ENCODE peak calls at places on chromosomes 6 and 20, in six cellular contexts. G is NCI-H510A; O is effector memory CD8-positive, alpha-beta T cell; U is adipocyte; D is right cardiac atrium; Q is choroid plexus epithelial cell. C is an unnamed sample.

GRCh38 chr6:43391448-43392031 is 22.1 kb upstream of the ZNF318 start:
- DNase-seq in G (no peak), O (peak), U (no peak), D (no peak), Q (no peak), C (peak)

GRCh38 chr6:38773338-38773737 is 58.2 kb downstream of the DNAH8 start:
- DNase-seq in G (no peak), O (peak), U (no peak), D (no peak), Q (no peak), C (peak)

GRCh38 chr6:135658916-135659315 is 161.4 kb upstream of the AHI1 start:
- DNase-seq in G (no peak), O (no peak), U (no peak), D (no peak), Q (no peak), C (no peak)

GRCh38 chr20:38563802-38564431 is 17.1 kb upstream of the ADIG start:
- DNase-seq in G (no peak), O (no peak), U (no peak), D (no peak), Q (no peak), C (no peak)

GRCh38 chr6:123062645-123063044 is 66.6 kb downstream of the CLVS2 start:
- DNase-seq in G (no peak), O (no peak), U (no peak), D (no peak), Q (no peak), C (no peak)

GRCh38 chr20:46741924-46742692 is 32.7 kb downstream of the SLC2A10 start:
- DNase-seq in G (no peak), O (no peak), U (no peak), D (no peak), Q (no peak), C (no peak)

GRCh38 chr6:126143650-126144260 is 157.4 kb downstream of the TRMT11 start:
- DNase-seq in G (no peak), O (no peak), U (no peak), D (no peak), Q (peak), C (no peak)

GRCh38 chr6:160127270-160128124 is 5.9 kb downstream of the SLC22A1 start:
- DNase-seq in G (no peak), O (no peak), U (no peak), D (no peak), Q (no peak), C (no peak)

GRCh38 chr6:136549359-136550044 is 720 bp downstream of the MAP7 start:
- DNase-seq in G (no peak), O (no peak), U (peak), D (peak), Q (no peak), C (peak)

GRCh38 chr6:73236147-73236750 is 11.0 kb upstream of the KHDC1L start:
- DNase-seq in G (no peak), O (no peak), U (peak), D (no peak), Q (peak), C (no peak)

GRCh38 chr20:51463998-51464397 is 78.5 kb downstream of the NFATC2 start:
- DNase-seq in G (no peak), O (peak), U (no peak), D (no peak), Q (no peak), C (no peak)

GRCh38 chr6:5136856-5137255 is 51.7 kb downstream of the PPP1R3G start:
- DNase-seq in G (no peak), O (no peak), U (no peak), D (no peak), Q (no peak), C (no peak)

GRCh38 chr6:121435444-121436069 is at the start of gene GJA1:
- DNase-seq in G (no peak), O (no peak), U (peak), D (no peak), Q (peak), C (no peak)

GRCh38 chr20:62073323-62073722 is 7.6 kb upstream of the TAF4 start:
- DNase-seq in G (no peak), O (no peak), U (no peak), D (no peak), Q (no peak), C (no peak)